ENCODE peak calls at places on chromosomes 6 and 20, in four cellular contexts. R, G, L and C are unnamed samples. For H3K4me1, the result is how much of the 10 kb centered on the place peaks cover.

GRCh38 chr6:145139451-145139850 is 595.9 kb downstream of the EPM2A start:
- DNase-seq in G (peak), L (no peak), R (no peak), C (no peak)

GRCh38 chr6:166351715-166352285 is 9.5 kb upstream of the SFT2D1 start:
- DNase-seq in L (peak), R (no peak), G (no peak), C (peak)

GRCh38 chr6:156809034-156809433 is 31.9 kb downstream of the ARID1B start:
- DNase-seq in R (no peak), L (peak), G (peak), C (peak)

GRCh38 chr20:59631751-59632380 is 27.5 kb downstream of the PHACTR3 start:
- DNase-seq in G (no peak), L (no peak), R (no peak), C (no peak)

GRCh38 chr6:66992660-66993059 is 1285.6 kb upstream of the EYS start:
- DNase-seq in R (no peak), L (no peak), G (no peak), C (no peak)

GRCh38 chr20:32476684-32477593 is 108.2 kb downstream of the NOL4L start:
- DNase-seq in L (no peak), G (no peak), R (no peak), C (no peak)

GRCh38 chr20:25275813-25276532 is 28.1 kb downstream of the PYGB start:
- DNase-seq in L (no peak), R (no peak), G (no peak), C (no peak)

GRCh38 chr6:23659125-23659524 is 466.9 kb upstream of the NRSN1 start:
- DNase-seq in R (no peak), L (peak), G (peak), C (no peak)

GRCh38 chr6:8108031-8108660 is 5.8 kb upstream of the EEF1E1 start:
- DNase-seq in L (peak), R (peak), G (peak), C (no peak)

GRCh38 chr6:22062807-22063408 is 233.9 kb downstream of the PRL start:
- DNase-seq in G (no peak), L (no peak), R (no peak), C (no peak)

GRCh38 chr6:24537082-24537699 is 42.4 kb downstream of the ALDH5A1 start:
- DNase-seq in G (no peak), L (peak), R (no peak), C (no peak)

GRCh38 chr6:47674673-47675072 is 23.7 kb upstream of the ADGRF4 start:
- DNase-seq in R (no peak), L (no peak), G (no peak), C (no peak)

GRCh38 chr6:44216677-44217331 is at the start of gene MYMX:
- DNase-seq in R (no peak), L (no peak), G (no peak), C (no peak)

GRCh38 chr6:29845405-29846006 is 17.9 kb downstream of the HLA-G start:
- DNase-seq in R (peak), G (no peak), L (peak), C (no peak)

GRCh38 chr20:19492937-19493336 is 265.1 kb upstream of the RIN2 start:
- DNase-seq in L (no peak), G (no peak), R (no peak), C (no peak)

GRCh38 chr6:110325197-110325596 is 33.0 kb downstream of the METTL24 start:
- DNase-seq in R (no peak), G (peak), L (peak), C (no peak)

GRCh38 chr20:40675599-40676221 is 13.3 kb downstream of the MAFB start:
- DNase-seq in G (no peak), L (no peak), R (no peak), C (no peak)

GRCh38 chr20:664576-664975 is 11.0 kb downstream of the SCRT2 start:
- DNase-seq in R (no peak), G (no peak), L (no peak), C (no peak)

GRCh38 chr20:36543187-36544133 is 2.1 kb downstream of the MYL9 start:
- DNase-seq in G (peak), R (no peak), L (no peak), C (no peak)
- TF ChIP-seq EZH2phosphoT487 in G (no peak), R (no peak), L (no peak), C (no peak)

DNA sequence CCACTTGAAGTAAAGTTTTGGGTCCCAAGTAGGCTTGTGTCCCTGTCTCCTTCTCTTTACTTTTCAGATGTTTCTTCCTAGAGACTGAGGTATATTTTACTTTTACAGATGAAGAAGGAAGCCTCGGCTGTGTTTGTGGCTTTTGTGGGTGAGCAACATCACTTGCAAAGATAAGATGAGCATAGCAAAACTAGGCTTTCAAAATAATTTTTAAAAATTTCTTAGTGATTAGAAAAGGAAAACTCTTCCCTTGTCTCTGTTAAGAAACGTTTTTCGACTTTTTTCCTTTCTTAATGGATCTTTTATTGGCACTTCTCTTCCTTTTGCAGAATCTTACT is 7.6 kb downstream of the PTPN1 start:
- DNase-seq in L (no peak), R (no peak), G (no peak), C (no peak)
- H3K4me1 ChIP-seq in L (under half), R (under half), G (half or more), C (under half)

GRCh38 chr20:37841991-37842390 is 60.9 kb upstream of the VSTM2L start:
- DNase-seq in L (no peak), R (no peak), G (no peak), C (no peak)
- H3K4me3 ChIP-seq in L (no peak), R (no peak), G (no peak), C (no peak)

GRCh38 chr20:13280609-13281324 is 59.7 kb downstream of the ISM1 start:
- DNase-seq in R (no peak), G (no peak), L (no peak), C (no peak)

GRCh38 chr20:13274311-13274965 is 53.4 kb downstream of the ISM1 start:
- DNase-seq in G (no peak), L (no peak), R (no peak), C (no peak)

GRCh38 chr20:13279171-13279570 is 58.1 kb downstream of the ISM1 start:
- DNase-seq in L (no peak), G (peak), R (no peak), C (no peak)

GRCh38 chr20:13276945-13277582 is 56.0 kb downstream of the ISM1 start:
- DNase-seq in R (no peak), L (no peak), G (no peak), C (no peak)

GRCh38 chr20:13277663-13278295 is 56.7 kb downstream of the ISM1 start:
- DNase-seq in G (peak), L (no peak), R (no peak), C (no peak)
- TF ChIP-seq EZH2phosphoT487 in G (no peak), L (no peak), R (no peak), C (no peak)

DNA sequence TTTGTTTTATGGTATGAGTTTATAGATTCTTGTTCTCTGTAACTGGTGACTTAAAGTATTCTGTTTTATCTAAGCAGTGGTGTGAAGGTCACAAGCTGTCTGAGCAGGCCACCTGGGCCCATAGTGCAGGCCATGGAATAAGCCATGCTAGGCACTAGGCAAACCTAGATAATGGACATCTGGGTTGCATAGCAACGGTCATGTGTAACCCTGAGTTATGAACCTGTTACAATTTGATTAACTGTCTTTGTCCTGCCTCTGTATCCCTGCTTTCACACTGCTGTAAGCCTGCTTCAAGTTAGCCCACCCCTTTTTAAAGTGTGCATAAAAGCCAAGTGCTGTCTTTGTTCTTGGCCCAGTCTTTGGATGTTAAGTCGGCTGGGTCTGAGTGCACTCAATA is 21.8 kb upstream of the YWHAB start:
- DNase-seq in G (no peak), L (no peak), R (no peak), C (no peak)
- H3K4me1 ChIP-seq in G (under half), L (under half), R (under half), C (under half)